ENCODE peak calls at places on chromosomes 5 and 9, in seven cellular contexts. U is fibroblast of villous mesenchyme, Y is NCI-H1436, N is NCI-H2081, V is head of caudate nucleus, X is GM04504, A is ELR. L is an unnamed sample.

GRCh38 chr9:94741856-94742255 is 15.4 kb downstream of the AOPEP start:
- DNase-seq in U (peak), Y (no peak), N (no peak), V (no peak), X (no peak), A (no peak), L (peak)

GRCh38 chr9:108859459-108860114 is 2.5 kb upstream of the ACTL7A start:
- DNase-seq in U (no peak), Y (no peak), N (no peak), V (no peak), X (no peak), A (peak), L (no peak)

GRCh38 chr9:33748633-33749304 is 46.6 kb upstream of the PRSS3 start:
- DNase-seq in U (no peak), Y (no peak), N (no peak), V (no peak), X (no peak), A (no peak), L (no peak)

GRCh38 chr9:131410051-131410491 is 16.2 kb downstream of the PRRC2B start:
- DNase-seq in U (peak), Y (no peak), N (no peak), V (no peak), X (no peak), A (no peak), L (no peak)

GRCh38 chr5:151144275-151144674 is 13.3 kb downstream of the ANXA6 start:
- DNase-seq in U (no peak), Y (no peak), N (no peak), V (peak), X (no peak), A (no peak), L (no peak)

GRCh38 chr9:130664191-130665028 is at the start of gene PRDM12:
- DNase-seq in U (no peak), Y (no peak), N (no peak), V (no peak), X (no peak), A (no peak), L (no peak)

GRCh38 chr5:114435220-114435481 is 73.3 kb downstream of the KCNN2 start:
- DNase-seq in U (no peak), Y (no peak), N (no peak), V (no peak), X (no peak), A (no peak), L (no peak)

GRCh38 chr5:19795218-19795617 is 192.8 kb downstream of the CDH18 start:
- DNase-seq in U (peak), Y (no peak), N (peak), V (no peak), X (no peak), A (peak), L (peak)

GRCh38 chr9:104868303-104868686 is 59.7 kb downstream of the ABCA1 start:
- DNase-seq in U (peak), Y (no peak), N (no peak), V (no peak), X (no peak), A (no peak), L (peak)

GRCh38 chr9:101387871-101388506 is 3.2 kb upstream of the BAAT start:
- DNase-seq in U (peak), Y (peak), N (peak), V (no peak), X (peak), A (peak), L (peak)

GRCh38 chr5:127802477-127802865 is 99.3 kb downstream of the CCDC192 start:
- DNase-seq in U (no peak), Y (no peak), N (no peak), V (no peak), X (no peak), A (no peak), L (peak)

GRCh38 chr9:16729656-16730055 is 140.8 kb downstream of the BNC2 start:
- DNase-seq in U (no peak), Y (peak), N (peak), V (no peak), X (no peak), A (no peak), L (peak)

GRCh38 chr5:53936481-53937352 is 373.7 kb downstream of the ARL15 start:
- DNase-seq in U (peak), Y (no peak), N (no peak), V (no peak), X (no peak), A (no peak), L (no peak)

GRCh38 chr9:128150594-128151342 is 1.5 kb downstream of the LCN2 start:
- DNase-seq in U (no peak), Y (peak), N (no peak), V (no peak), X (no peak), A (peak), L (no peak)

GRCh38 chr9:114691046-114691955 is 9.3 kb upstream of the TEX48 start:
- DNase-seq in U (peak), Y (no peak), N (no peak), V (peak), X (peak), A (peak), L (peak)

GRCh38 chr5:4700082-4700481 is 440.0 kb upstream of the ADAMTS16 start:
- DNase-seq in U (no peak), Y (peak), N (peak), V (peak), X (no peak), A (peak), L (no peak)

GRCh38 chr5:606061-606460 is 6.1 kb upstream of the CEP72 start:
- DNase-seq in U (no peak), Y (no peak), N (no peak), V (no peak), X (no peak), A (no peak), L (no peak)

GRCh38 chr5:64742411-64742810 is 26.1 kb downstream of the SREK1IP1 start:
- DNase-seq in U (no peak), Y (no peak), N (no peak), V (no peak), X (no peak), A (no peak), L (no peak)

GRCh38 chr9:68844623-68845612 is 139.9 kb downstream of the PIP5K1B start:
- DNase-seq in U (peak), Y (peak), N (peak), V (peak), X (peak), A (peak), L (peak)

GRCh38 chr9:78685471-78685870 is 388.5 kb downstream of the PSAT1 start:
- DNase-seq in U (no peak), Y (no peak), N (no peak), V (no peak), X (no peak), A (no peak), L (peak)